ENCODE peak calls at places on chromosome 2, in six cellular contexts. K is K562, I is HepG2, E is GM12878, S is HCT116, B is H1. D is an unnamed sample.

GRCh38 chr2:42569116-42569711 is 782 bp downstream of the MTA3 start:
- DNase-seq in S (no peak), I (peak; percentile 38), B (no peak), K (peak; percentile 38), E (no peak), D (no peak)

GRCh38 chr2:9547272-9547991 is 8.2 kb downstream of the ADAM17 start:
- DNase-seq in S (no peak), K (no peak), E (no peak), I (no peak), B (no peak), D (peak; percentile 18)

GRCh38 chr2:37871453-37872191 is 53.5 kb upstream of the RMDN2 start:
- DNase-seq in E (no peak), B (no peak), I (no peak), S (no peak), K (no peak), D (no peak)

GRCh38 chr2:128321784-128322650 is 3.3 kb upstream of the HS6ST1 start:
- DNase-seq in I (peak; percentile 78), E (no peak), B (peak; percentile 33), S (peak; percentile 51), K (peak; percentile 88), D (peak; percentile 76)

GRCh38 chr2:2266699-2267449 is 64.2 kb downstream of the MYT1L start:
- DNase-seq in I (no peak), E (no peak), K (no peak), B (no peak), S (no peak), D (no peak)

GRCh38 chr2:86518498-86518897 is 44.7 kb downstream of the CHMP3 start:
- DNase-seq in E (no peak), I (peak; percentile 39), S (no peak), K (no peak), B (no peak), D (no peak)

GRCh38 chr2:220334871-220335590 is 707.6 kb downstream of the SLC4A3 start:
- DNase-seq in S (no peak), E (no peak), K (no peak), I (no peak), B (no peak), D (no peak)

GRCh38 chr2:241804326-241805276 is 4.4 kb upstream of the NEU4 start:
- DNase-seq in E (no peak), B (no peak), I (peak; percentile 34), K (peak; percentile 84), S (no peak), D (no peak)

GRCh38 chr2:106849253-106849652 is 36.7 kb downstream of the ST6GAL2 start:
- DNase-seq in I (no peak), S (no peak), B (no peak), E (no peak), K (no peak), D (no peak)

GRCh38 chr2:234821946-234822470 is 129.8 kb upstream of the SH3BP4 start:
- DNase-seq in S (no peak), I (no peak), K (no peak), B (no peak), E (no peak), D (no peak)

GRCh38 chr2:241798631-241799521 is 10.1 kb upstream of the NEU4 start:
- DNase-seq in S (no peak), E (no peak), I (peak; percentile 44), K (no peak), B (no peak), D (no peak)

GRCh38 chr2:171158790-171159325 is 1.8 kb downstream of the TLK1 start:
- DNase-seq in I (no peak), K (no peak), B (no peak), S (no peak), E (no peak), D (no peak)

GRCh38 chr2:235560345-235560744 is 66.5 kb downstream of the AGAP1 start:
- DNase-seq in I (no peak), K (no peak), S (no peak), B (no peak), E (peak; percentile 32), D (no peak)

GRCh38 chr2:88003074-88003755 is 13.1 kb downstream of the RNU2-63P start:
- DNase-seq in E (no peak), I (no peak), K (no peak), S (no peak), B (no peak), D (no peak)

GRCh38 chr2:233063269-233063975 is 3.3 kb downstream of the INPP5D start:
- DNase-seq in S (no peak), E (peak; percentile 87), I (peak; percentile 96), K (no peak), B (no peak), D (no peak)

GRCh38 chr2:102661846-102662245 is 42.5 kb downstream of the SLC9A2 start:
- DNase-seq in E (no peak), I (no peak), K (no peak), S (no peak), B (no peak), D (no peak)

GRCh38 chr2:132415256-132416079 is 1.1 kb upstream of the GPR39 start:
- DNase-seq in E (no peak), I (no peak), S (no peak), B (no peak), K (no peak), D (no peak)

GRCh38 chr2:167013227-167013626 is 124.9 kb downstream of the XIRP2 start:
- DNase-seq in S (no peak), I (no peak), E (no peak), K (no peak), B (no peak), D (no peak)

GRCh38 chr2:200270732-200271131 is 35.8 kb upstream of the SPATS2L start:
- DNase-seq in I (no peak), E (no peak), S (no peak), K (no peak), B (no peak), D (no peak)

GRCh38 chr2:207635468-207636200 is 10.4 kb upstream of the METTL21A start:
- DNase-seq in E (no peak), B (no peak), I (no peak), S (no peak), K (peak; percentile 24), D (no peak)

GRCh38 chr2:152505495-152505906 is 170.5 kb downstream of the FMNL2 start:
- DNase-seq in K (peak; percentile 76), E (peak; percentile 35), B (no peak), I (no peak), S (no peak), D (no peak)

GRCh38 chr2:222518570-222519381 is 94.4 kb downstream of the SGPP2 start:
- DNase-seq in E (no peak), B (no peak), K (no peak), S (peak; percentile 10), I (no peak), D (peak; percentile 27)

GRCh38 chr2:60882971-60883753 is 1.8 kb downstream of the REL start:
- DNase-seq in B (no peak), E (peak; percentile 61), S (no peak), K (peak; percentile 67), I (no peak), D (no peak)

GRCh38 chr2:28662468-28663095 is 89.0 kb upstream of the PPP1CB start:
- DNase-seq in E (no peak), B (no peak), I (no peak), S (no peak), K (no peak), D (no peak)

GRCh38 chr2:24421668-24422067 is 61.3 kb upstream of the ITSN2 start:
- DNase-seq in B (no peak), E (no peak), S (peak; percentile 48), K (peak; percentile 81), I (peak; percentile 52), D (peak; percentile 66)

DNA sequence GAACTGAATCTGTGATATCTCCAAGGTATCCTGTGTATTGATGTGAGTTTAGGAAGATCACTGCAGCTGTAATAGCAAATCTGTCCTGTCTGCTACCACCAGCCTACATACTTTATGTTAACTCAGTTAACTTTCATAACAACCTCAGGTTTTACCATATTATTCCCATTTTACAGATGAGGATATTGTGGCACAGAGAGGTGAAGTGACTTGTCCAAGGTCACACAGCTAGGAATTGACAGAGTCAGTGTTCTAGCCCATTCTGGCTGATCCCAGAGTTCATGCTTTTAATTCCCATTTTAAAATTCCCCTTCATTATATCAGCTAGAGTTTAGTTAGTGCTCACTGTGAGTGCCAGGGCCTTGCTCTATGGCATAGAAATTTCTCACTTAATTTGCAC is 49.4 kb downstream of the PLEK start:
- DNase-seq in B (no peak), S (no peak), E (no peak), I (no peak), K (no peak), D (no peak)
- TF ChIP-seq ZNF274 in B (no peak), S (no peak), E (no peak), I (no peak), K (no peak), D (no peak)

GRCh38 chr2:100610381-100610831 is 47.6 kb downstream of the PDCL3 start:
- DNase-seq in I (peak; percentile 36), S (peak; percentile 38), K (peak; percentile 69), B (peak; percentile 36), E (no peak), D (peak; percentile 68)
- TF ChIP-seq YY1 in I (no peak), S (no peak), K (no peak), B (no peak), E (no peak), D (no peak)

GRCh38 chr2:65742977-65743376 is 310.6 kb upstream of the SPRED2 start:
- DNase-seq in K (peak; percentile 31), I (no peak), B (no peak), E (no peak), S (no peak), D (no peak)

DNA sequence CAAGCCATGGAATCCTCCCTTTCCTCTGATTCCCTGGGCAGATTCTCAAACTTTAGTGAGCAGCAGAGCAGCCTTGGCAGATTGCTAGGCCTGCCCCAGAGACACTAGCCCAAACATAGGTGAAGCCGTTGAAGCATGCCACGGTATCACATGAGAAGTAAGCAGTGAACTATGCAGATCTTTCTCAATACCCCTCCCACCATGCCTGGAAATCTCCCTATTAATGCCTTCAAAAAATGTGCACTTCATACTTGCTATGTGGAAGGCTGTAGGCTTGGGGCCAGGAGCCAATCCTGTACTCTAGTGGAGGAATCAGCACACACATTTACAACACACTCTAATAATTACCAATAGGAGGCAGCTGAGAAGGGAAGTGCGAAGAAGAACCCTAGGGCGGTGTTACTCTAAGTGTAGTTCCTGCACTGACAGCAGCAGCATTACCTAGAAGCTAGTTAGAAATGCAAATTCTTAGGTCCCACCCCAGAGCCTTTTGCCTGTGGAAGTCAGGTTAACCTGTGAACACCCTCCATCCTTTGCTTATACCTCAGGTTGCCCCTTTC is 305.1 kb upstream of the SPRED2 start:
- DNase-seq in E (no peak), B (no peak), S (no peak), I (no peak), K (no peak), D (no peak)
- TF ChIP-seq ZNF274 in E (no peak), B (no peak), S (no peak), I (no peak), K (no peak), D (no peak)

GRCh38 chr2:157174321-157174720 is 83.2 kb upstream of the GALNT5 start:
- DNase-seq in E (no peak), K (no peak), B (no peak), S (no peak), I (no peak), D (no peak)

GRCh38 chr2:157173740-157174184 is 83.7 kb upstream of the GALNT5 start:
- DNase-seq in S (no peak), E (no peak), B (no peak), I (no peak), K (no peak), D (no peak)

GRCh38 chr2:157170299-157170698 is 87.2 kb upstream of the GALNT5 start:
- DNase-seq in S (no peak), K (no peak), B (no peak), I (no peak), E (no peak), D (no peak)

GRCh38 chr2:157172866-157173578 is 84.5 kb upstream of the GALNT5 start:
- DNase-seq in E (no peak), K (no peak), S (no peak), B (no peak), I (no peak), D (no peak)

GRCh38 chr2:157172239-157172638 is 85.3 kb upstream of the GALNT5 start:
- DNase-seq in K (no peak), E (no peak), I (no peak), B (no peak), S (no peak), D (no peak)
- TF ChIP-seq YY1 in K (no peak), E (no peak), I (no peak), B (no peak), S (no peak), D (no peak)

D was measured in NT2/D1.